ENCODE peak calls at places on chromosomes 3 and 15, in ten cellular contexts. H is fibroblast of the aortic adventitia, O is heart right ventricle, N is psoas muscle, Y is T-cell, J is H4, L is bronchial epithelial cell, T is HuH-7.5, Z is chondrocyte, M is uterus. V is an unnamed sample.

GRCh38 chr15:55222588-55222987 is 25.8 kb upstream of the RSL24D1 start:
- DNase-seq in Z (no peak), M (no peak), J (no peak), N (no peak), Y (no peak), L (no peak), H (no peak), O (no peak), T (no peak), V (no peak)

GRCh38 chr3:32707026-32707370 is 22.0 kb downstream of the CNOT10 start:
- DNase-seq in L (no peak), T (no peak), J (no peak), Y (no peak), N (no peak), H (no peak), M (no peak), Z (no peak), O (no peak), V (no peak)

GRCh38 chr15:68413363-68414255 is 18.4 kb downstream of the ITGA11 start:
- DNase-seq in L (no peak), J (no peak), Z (no peak), N (peak; percentile 71), O (peak; percentile 34), T (no peak), Y (no peak), M (peak; percentile 58), H (peak; percentile 79), V (no peak)

GRCh38 chr3:127483005-127483641 is 107.4 kb downstream of the TPRA1 start:
- DNase-seq in Y (no peak), N (no peak), Z (peak; percentile 48), J (no peak), M (peak; percentile 3), L (no peak), O (no peak), T (no peak), H (no peak), V (no peak)

GRCh38 chr3:17894434-17895060 is 152.1 kb upstream of the TBC1D5 start:
- DNase-seq in Z (no peak), J (no peak), Y (peak; percentile 29), O (no peak), N (no peak), T (no peak), M (no peak), L (peak; percentile 62), H (peak; percentile 78), V (peak; percentile 11)

GRCh38 chr15:41917767-41918430 is 24.0 kb upstream of the SPTBN5 start:
- DNase-seq in L (peak; percentile 78), Z (no peak), N (peak; percentile 89), O (peak; percentile 37), T (no peak), J (peak; percentile 74), Y (no peak), M (no peak), H (peak; percentile 83), V (no peak)

GRCh38 chr3:162517110-162517509 is 1020.5 kb downstream of the OTOL1 start:
- DNase-seq in Z (no peak), J (no peak), N (no peak), Y (no peak), M (no peak), L (no peak), H (peak; percentile 4), O (no peak), T (no peak), V (no peak)

GRCh38 chr3:51997935-51998596 is 2.4 kb upstream of the RPL29 start:
- DNase-seq in T (no peak), J (no peak), L (peak; percentile 79), N (no peak), H (no peak), O (no peak), Z (no peak), Y (no peak), M (no peak), V (no peak)

GRCh38 chr15:34855893-34856292 is 60.5 kb upstream of the ACTC1 start:
- DNase-seq in Z (no peak), N (no peak), M (no peak), Y (no peak), H (peak; percentile 53), J (peak; percentile 21), T (no peak), L (peak; percentile 69), O (no peak), V (no peak)

GRCh38 chr3:107992976-107993684 is 97.7 kb downstream of the CD47 start:
- DNase-seq in O (no peak), H (peak; percentile 53), T (no peak), J (no peak), N (no peak), Y (no peak), Z (no peak), M (no peak), L (peak; percentile 87), V (no peak)

GRCh38 chr3:51961011-51961410 is 5.8 kb downstream of the GPR62 start:
- DNase-seq in O (no peak), L (no peak), N (no peak), J (no peak), Z (peak; percentile 94), Y (no peak), H (no peak), T (no peak), M (no peak), V (no peak)

GRCh38 chr3:175187586-175187985 is 328.5 kb downstream of the NAALADL2 start:
- DNase-seq in O (no peak), J (no peak), N (no peak), T (no peak), H (no peak), Y (no peak), L (no peak), Z (no peak), M (no peak), V (no peak)

GRCh38 chr3:102299125-102299877 is 135.5 kb upstream of the ZPLD1 start:
- DNase-seq in T (no peak), H (no peak), M (no peak), Z (no peak), N (no peak), O (no peak), J (no peak), L (peak; percentile 98), Y (no peak), V (no peak)

GRCh38 chr3:194130807-194131589 is 5.0 kb upstream of the HES1 start:
- DNase-seq in Z (no peak), L (peak; percentile 50), O (no peak), J (no peak), H (no peak), N (no peak), Y (no peak), M (no peak), T (no peak), V (no peak)

GRCh38 chr15:94584833-94585244 is 353.5 kb downstream of the MCTP2 start:
- DNase-seq in M (peak; percentile 18), H (no peak), O (no peak), N (no peak), L (no peak), Z (no peak), T (no peak), Y (peak; percentile 31), J (peak; percentile 70), V (no peak)

GRCh38 chr3:51683566-51683965 is 12.5 kb downstream of the TEX264 start:
- DNase-seq in M (no peak), J (no peak), T (no peak), Z (no peak), L (no peak), N (no peak), Y (no peak), H (no peak), O (no peak), V (no peak)

GRCh38 chr3:164737174-164737573 is 341.1 kb downstream of the SI start:
- DNase-seq in Y (no peak), L (no peak), N (no peak), T (no peak), O (no peak), J (no peak), M (no peak), H (no peak), Z (no peak), V (no peak)

GRCh38 chr3:177875786-177876476 is 660.3 kb upstream of the KCNMB2 start:
- DNase-seq in L (no peak), N (no peak), M (no peak), H (peak; percentile 34), T (no peak), Z (no peak), Y (no peak), J (no peak), O (no peak), V (no peak)

GRCh38 chr15:81398910-81399551 is 25.0 kb upstream of the TMC3 start:
- DNase-seq in J (no peak), O (no peak), L (peak; percentile 61), M (peak; percentile 83), Y (no peak), N (no peak), Z (no peak), T (no peak), H (peak; percentile 35), V (no peak)

GRCh38 chr3:120615863-120616599 is 19.9 kb downstream of the NDUFB4 start:
- DNase-seq in Z (no peak), T (no peak), H (peak; percentile 44), M (peak; percentile 70), O (peak; percentile 54), J (peak; percentile 100), N (peak; percentile 63), Y (no peak), L (peak; percentile 9), V (no peak)

GRCh38 chr3:6994081-6994668 is 133.3 kb downstream of the GRM7 start:
- DNase-seq in T (peak; percentile 9), L (peak; percentile 12), O (no peak), N (no peak), J (no peak), M (no peak), Z (no peak), Y (no peak), H (no peak), V (no peak)

GRCh38 chr3:169339386-169339785 is 324.1 kb downstream of the MECOM start:
- DNase-seq in T (no peak), L (no peak), O (no peak), M (no peak), H (no peak), Y (no peak), J (no peak), Z (no peak), N (no peak), V (no peak)

GRCh38 chr3:189512824-189513223 is 118.4 kb upstream of the TP63 start:
- DNase-seq in M (no peak), H (no peak), J (no peak), Y (no peak), Z (no peak), O (no peak), N (no peak), T (no peak), L (peak; percentile 42), V (no peak)

GRCh38 chr3:27184261-27184660 is 184.9 kb downstream of the NEK10 start:
- DNase-seq in H (no peak), M (no peak), O (no peak), L (no peak), N (no peak), Y (no peak), J (no peak), T (no peak), Z (no peak), V (no peak)

GRCh38 chr3:51354172-51354571 is 30.9 kb upstream of the MANF start:
- DNase-seq in O (no peak), H (no peak), Z (no peak), Y (no peak), J (no peak), M (no peak), L (no peak), N (no peak), T (no peak), V (no peak)

GRCh38 chr15:25860885-25861866 is 2.0 kb downstream of the ATP10A start:
- DNase-seq in H (peak; percentile 58), L (no peak), M (no peak), O (no peak), Y (no peak), Z (no peak), J (no peak), T (no peak), N (no peak), V (no peak)

GRCh38 chr3:47163023-47163989 is 607 bp downstream of the SETD2 start:
- DNase-seq in Y (peak; percentile 31), J (no peak), N (peak; percentile 69), Z (peak; percentile 91), L (peak; percentile 27), O (peak; percentile 48), T (peak; percentile 58), H (peak; percentile 37), M (peak; percentile 23), V (no peak)

GRCh38 chr3:183619624-183620274 is 15.7 kb upstream of the KLHL24 start:
- DNase-seq in O (no peak), H (no peak), J (no peak), T (no peak), M (no peak), N (no peak), L (no peak), Z (no peak), Y (no peak), V (no peak)

V was measured in NCI-H460.